ENCODE peak calls at places on chromosomes 2 and 18, in eight cellular contexts. One of them, this sample, is unnamed.

GRCh38 chr2:37774976-37775907 is 103.8 kb upstream of the CDC42EP3 start:
- DNase-seq in gastrocnemius medialis: no peak
- DNase-seq in brain microvascular endothelial cell: no peak
- DNase-seq in PC-3: peak
- DNase-seq in WERI-Rb-1: no peak
- DNase-seq in A549: no peak
- DNase-seq in heart left ventricle: no peak
- DNase-seq in body of pancreas: no peak
- DNase-seq in this sample: no peak

GRCh38 chr2:8515390-8515761 is 166.5 kb upstream of the ID2 start:
- DNase-seq in body of pancreas: peak
- DNase-seq in WERI-Rb-1: no peak
- DNase-seq in heart left ventricle: peak
- DNase-seq in brain microvascular endothelial cell: no peak
- DNase-seq in A549: no peak
- DNase-seq in gastrocnemius medialis: peak
- DNase-seq in PC-3: no peak
- DNase-seq in this sample: peak

GRCh38 chr18:38940863-38941531 is 1375.4 kb upstream of the CELF4 start:
- DNase-seq in body of pancreas: no peak
- DNase-seq in heart left ventricle: no peak
- DNase-seq in A549: peak
- DNase-seq in PC-3: peak
- DNase-seq in WERI-Rb-1: no peak
- DNase-seq in gastrocnemius medialis: no peak
- DNase-seq in brain microvascular endothelial cell: peak
- DNase-seq in this sample: peak

GRCh38 chr2:217099561-217099960 is 239.7 kb upstream of the TNP1 start:
- DNase-seq in gastrocnemius medialis: peak
- DNase-seq in brain microvascular endothelial cell: no peak
- DNase-seq in WERI-Rb-1: no peak
- DNase-seq in heart left ventricle: peak
- DNase-seq in A549: no peak
- DNase-seq in PC-3: no peak
- DNase-seq in body of pancreas: no peak
- DNase-seq in this sample: no peak

GRCh38 chr18:78915446-78916008 is 64.1 kb upstream of the SALL3 start:
- DNase-seq in body of pancreas: no peak
- DNase-seq in WERI-Rb-1: no peak
- DNase-seq in gastrocnemius medialis: no peak
- DNase-seq in heart left ventricle: no peak
- DNase-seq in A549: no peak
- DNase-seq in PC-3: no peak
- DNase-seq in brain microvascular endothelial cell: no peak
- DNase-seq in this sample: no peak

GRCh38 chr2:45653584-45653983 is 2.1 kb downstream of the PRKCE start:
- DNase-seq in WERI-Rb-1: no peak
- DNase-seq in body of pancreas: no peak
- DNase-seq in heart left ventricle: no peak
- DNase-seq in brain microvascular endothelial cell: no peak
- DNase-seq in A549: no peak
- DNase-seq in gastrocnemius medialis: no peak
- DNase-seq in PC-3: no peak
- DNase-seq in this sample: no peak

GRCh38 chr2:233186851-233187250 is 64.6 kb upstream of the ATG16L1 start:
- DNase-seq in A549: no peak
- DNase-seq in heart left ventricle: no peak
- DNase-seq in gastrocnemius medialis: no peak
- DNase-seq in body of pancreas: no peak
- DNase-seq in PC-3: no peak
- DNase-seq in WERI-Rb-1: no peak
- DNase-seq in brain microvascular endothelial cell: no peak
- DNase-seq in this sample: no peak

GRCh38 chr2:18560797-18561085 is 288 bp upstream of the RDH14 start:
- DNase-seq in gastrocnemius medialis: no peak
- DNase-seq in PC-3: no peak
- DNase-seq in body of pancreas: no peak
- DNase-seq in A549: no peak
- DNase-seq in brain microvascular endothelial cell: no peak
- DNase-seq in WERI-Rb-1: no peak
- DNase-seq in heart left ventricle: no peak
- DNase-seq in this sample: no peak

GRCh38 chr18:77648415-77648814 is 398.8 kb downstream of the GALR1 start:
- DNase-seq in A549: no peak
- DNase-seq in brain microvascular endothelial cell: no peak
- DNase-seq in WERI-Rb-1: no peak
- DNase-seq in PC-3: no peak
- DNase-seq in heart left ventricle: no peak
- DNase-seq in gastrocnemius medialis: no peak
- DNase-seq in body of pancreas: no peak
- DNase-seq in this sample: no peak

GRCh38 chr2:65800998-65801397 is 368.6 kb upstream of the SPRED2 start:
- DNase-seq in gastrocnemius medialis: no peak
- DNase-seq in brain microvascular endothelial cell: peak
- DNase-seq in A549: peak
- DNase-seq in WERI-Rb-1: peak
- DNase-seq in PC-3: peak
- DNase-seq in body of pancreas: peak
- DNase-seq in heart left ventricle: no peak
- DNase-seq in this sample: no peak

GRCh38 chr2:8230466-8230865 is 451.4 kb upstream of the ID2 start:
- DNase-seq in A549: no peak
- DNase-seq in heart left ventricle: no peak
- DNase-seq in brain microvascular endothelial cell: no peak
- DNase-seq in WERI-Rb-1: no peak
- DNase-seq in body of pancreas: no peak
- DNase-seq in PC-3: no peak
- DNase-seq in gastrocnemius medialis: no peak
- DNase-seq in this sample: no peak

GRCh38 chr2:230226090-230226551 is 585 bp downstream of the SP140 start:
- DNase-seq in body of pancreas: no peak
- DNase-seq in WERI-Rb-1: no peak
- DNase-seq in PC-3: no peak
- DNase-seq in A549: no peak
- DNase-seq in brain microvascular endothelial cell: no peak
- DNase-seq in heart left ventricle: no peak
- DNase-seq in gastrocnemius medialis: no peak
- DNase-seq in this sample: peak

GRCh38 chr18:39825485-39825884 is 2129.5 kb upstream of the PIK3C3 start:
- DNase-seq in A549: peak
- DNase-seq in heart left ventricle: no peak
- DNase-seq in brain microvascular endothelial cell: peak
- DNase-seq in PC-3: no peak
- DNase-seq in body of pancreas: no peak
- DNase-seq in WERI-Rb-1: no peak
- DNase-seq in gastrocnemius medialis: no peak
- DNase-seq in this sample: no peak

GRCh38 chr18:49768051-49768391 is 45.3 kb downstream of the ACAA2 start:
- DNase-seq in PC-3: peak
- DNase-seq in heart left ventricle: peak
- DNase-seq in body of pancreas: peak
- DNase-seq in brain microvascular endothelial cell: peak
- DNase-seq in gastrocnemius medialis: peak
- DNase-seq in A549: peak
- DNase-seq in WERI-Rb-1: peak
- DNase-seq in this sample: no peak

GRCh38 chr2:97727296-97727695 is 13.9 kb downstream of the ZAP70 start:
- DNase-seq in gastrocnemius medialis: no peak
- DNase-seq in WERI-Rb-1: no peak
- DNase-seq in body of pancreas: no peak
- DNase-seq in heart left ventricle: no peak
- DNase-seq in PC-3: no peak
- DNase-seq in A549: no peak
- DNase-seq in brain microvascular endothelial cell: no peak
- DNase-seq in this sample: no peak
- H3K27ac ChIP-seq in gastrocnemius medialis: no peak
- H3K27ac ChIP-seq in WERI-Rb-1: peak
- H3K27ac ChIP-seq in body of pancreas: no peak
- H3K27ac ChIP-seq in heart left ventricle: peak
- H3K27ac ChIP-seq in PC-3: no peak
- H3K27ac ChIP-seq in A549: no peak
- H3K27ac ChIP-seq in brain microvascular endothelial cell: no peak
- H3K27ac ChIP-seq in this sample: no peak

GRCh38 chr2:39525636-39526412 is 88.7 kb upstream of the MAP4K3 start:
- DNase-seq in gastrocnemius medialis: no peak
- DNase-seq in WERI-Rb-1: no peak
- DNase-seq in heart left ventricle: no peak
- DNase-seq in brain microvascular endothelial cell: no peak
- DNase-seq in A549: peak
- DNase-seq in PC-3: no peak
- DNase-seq in body of pancreas: peak
- DNase-seq in this sample: no peak

GRCh38 chr2:39523308-39524044 is 86.4 kb upstream of the MAP4K3 start:
- DNase-seq in gastrocnemius medialis: peak
- DNase-seq in brain microvascular endothelial cell: peak
- DNase-seq in heart left ventricle: no peak
- DNase-seq in A549: peak
- DNase-seq in WERI-Rb-1: no peak
- DNase-seq in PC-3: peak
- DNase-seq in body of pancreas: no peak
- DNase-seq in this sample: no peak

GRCh38 chr2:39522518-39522877 is 85.4 kb upstream of the MAP4K3 start:
- DNase-seq in A549: no peak
- DNase-seq in body of pancreas: no peak
- DNase-seq in WERI-Rb-1: no peak
- DNase-seq in gastrocnemius medialis: no peak
- DNase-seq in brain microvascular endothelial cell: no peak
- DNase-seq in PC-3: no peak
- DNase-seq in heart left ventricle: no peak
- DNase-seq in this sample: no peak

GRCh38 chr2:39524061-39524460 is 87.0 kb upstream of the MAP4K3 start:
- DNase-seq in brain microvascular endothelial cell: no peak
- DNase-seq in body of pancreas: no peak
- DNase-seq in PC-3: no peak
- DNase-seq in WERI-Rb-1: no peak
- DNase-seq in A549: no peak
- DNase-seq in heart left ventricle: no peak
- DNase-seq in gastrocnemius medialis: no peak
- DNase-seq in this sample: no peak

GRCh38 chr2:39524756-39525635 is 87.9 kb upstream of the MAP4K3 start:
- DNase-seq in PC-3: no peak
- DNase-seq in WERI-Rb-1: peak
- DNase-seq in body of pancreas: no peak
- DNase-seq in heart left ventricle: no peak
- DNase-seq in A549: no peak
- DNase-seq in brain microvascular endothelial cell: no peak
- DNase-seq in gastrocnemius medialis: peak
- DNase-seq in this sample: no peak
- H3K27ac ChIP-seq in PC-3: peak
- H3K27ac ChIP-seq in WERI-Rb-1: peak
- H3K27ac ChIP-seq in body of pancreas: no peak
- H3K27ac ChIP-seq in heart left ventricle: peak
- H3K27ac ChIP-seq in A549: peak
- H3K27ac ChIP-seq in brain microvascular endothelial cell: peak
- H3K27ac ChIP-seq in gastrocnemius medialis: peak
- H3K27ac ChIP-seq in this sample: no peak

DNA sequence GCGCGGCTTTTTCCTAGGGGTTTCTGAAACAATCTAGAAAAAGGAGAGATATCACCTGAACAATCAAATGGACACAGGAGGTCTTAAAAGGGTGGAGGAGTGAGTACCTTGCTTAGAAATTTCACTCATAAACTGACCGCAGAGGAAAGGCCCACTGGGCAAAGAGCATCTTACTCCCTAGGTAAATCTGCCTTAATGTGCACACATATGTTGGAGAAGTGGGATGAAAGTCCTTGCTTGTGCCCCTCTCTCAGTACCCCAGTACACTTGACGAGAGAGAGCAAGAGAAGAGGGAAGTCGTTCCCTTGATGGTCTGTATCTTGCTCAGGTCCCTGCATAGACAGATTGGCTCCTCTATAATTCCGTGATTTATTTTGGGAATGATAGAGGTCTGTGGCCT is 6.7 kb downstream of the TBR1 start:
- DNase-seq in gastrocnemius medialis: no peak
- DNase-seq in brain microvascular endothelial cell: no peak
- DNase-seq in PC-3: no peak
- DNase-seq in body of pancreas: no peak
- DNase-seq in A549: no peak
- DNase-seq in WERI-Rb-1: no peak
- DNase-seq in heart left ventricle: no peak
- DNase-seq in this sample: no peak
- H3K27ac ChIP-seq in gastrocnemius medialis: no peak
- H3K27ac ChIP-seq in brain microvascular endothelial cell: no peak
- H3K27ac ChIP-seq in PC-3: no peak
- H3K27ac ChIP-seq in body of pancreas: no peak
- H3K27ac ChIP-seq in A549: no peak
- H3K27ac ChIP-seq in WERI-Rb-1: no peak
- H3K27ac ChIP-seq in heart left ventricle: no peak
- H3K27ac ChIP-seq in this sample: no peak

GRCh38 chr2:55871637-55872036 is 51.9 kb downstream of the EFEMP1 start:
- DNase-seq in brain microvascular endothelial cell: no peak
- DNase-seq in heart left ventricle: no peak
- DNase-seq in A549: no peak
- DNase-seq in PC-3: no peak
- DNase-seq in gastrocnemius medialis: no peak
- DNase-seq in body of pancreas: no peak
- DNase-seq in WERI-Rb-1: no peak
- DNase-seq in this sample: no peak

GRCh38 chr2:55865095-55865835 is 58.3 kb downstream of the EFEMP1 start:
- DNase-seq in A549: peak
- DNase-seq in brain microvascular endothelial cell: peak
- DNase-seq in heart left ventricle: no peak
- DNase-seq in body of pancreas: no peak
- DNase-seq in gastrocnemius medialis: no peak
- DNase-seq in WERI-Rb-1: no peak
- DNase-seq in PC-3: peak
- DNase-seq in this sample: no peak

GRCh38 chr2:55864351-55865084 is 59.1 kb downstream of the EFEMP1 start:
- DNase-seq in heart left ventricle: no peak
- DNase-seq in WERI-Rb-1: no peak
- DNase-seq in gastrocnemius medialis: no peak
- DNase-seq in brain microvascular endothelial cell: no peak
- DNase-seq in A549: no peak
- DNase-seq in body of pancreas: no peak
- DNase-seq in PC-3: no peak
- DNase-seq in this sample: no peak

GRCh38 chr2:55874338-55874737 is 49.2 kb downstream of the EFEMP1 start:
- DNase-seq in heart left ventricle: no peak
- DNase-seq in gastrocnemius medialis: no peak
- DNase-seq in WERI-Rb-1: no peak
- DNase-seq in body of pancreas: no peak
- DNase-seq in PC-3: no peak
- DNase-seq in brain microvascular endothelial cell: no peak
- DNase-seq in A549: no peak
- DNase-seq in this sample: no peak

DNA sequence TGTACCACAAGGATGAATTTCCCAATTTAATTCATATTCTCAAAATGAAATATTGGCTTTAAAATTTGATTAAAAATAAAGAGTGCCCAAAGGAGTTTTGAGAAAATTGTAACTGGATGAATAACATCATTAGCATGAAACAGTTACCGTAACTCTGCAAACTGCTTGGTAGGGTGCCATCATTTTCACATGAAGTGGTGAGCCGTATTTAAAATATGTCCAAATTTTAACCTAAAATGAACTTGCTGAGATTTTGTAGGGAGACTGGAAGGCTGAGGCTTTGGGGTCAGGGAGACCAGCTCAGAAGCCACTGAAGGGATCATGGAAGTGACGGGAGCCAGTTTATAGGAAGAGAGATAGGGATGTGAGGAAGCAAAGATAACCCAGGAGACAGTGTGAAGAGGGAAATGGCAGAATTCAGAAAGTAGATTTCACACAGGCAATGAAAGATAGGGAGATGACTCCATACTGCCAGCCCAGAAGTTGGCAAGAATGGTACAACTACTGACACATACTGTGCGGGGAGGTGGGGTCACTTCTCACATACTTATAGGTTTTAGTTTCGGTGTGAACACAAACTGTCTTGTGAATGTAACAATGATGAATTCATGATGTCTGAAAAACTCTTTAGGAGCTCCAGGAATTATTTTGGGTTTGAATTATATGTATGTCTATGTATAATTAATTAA is 53.8 kb downstream of the EFEMP1 start:
- DNase-seq in heart left ventricle: no peak
- DNase-seq in A549: no peak
- DNase-seq in gastrocnemius medialis: no peak
- DNase-seq in PC-3: no peak
- DNase-seq in WERI-Rb-1: no peak
- DNase-seq in body of pancreas: no peak
- DNase-seq in brain microvascular endothelial cell: peak
- DNase-seq in this sample: no peak
- H3K27ac ChIP-seq in heart left ventricle: no peak
- H3K27ac ChIP-seq in A549: peak
- H3K27ac ChIP-seq in gastrocnemius medialis: no peak
- H3K27ac ChIP-seq in PC-3: no peak
- H3K27ac ChIP-seq in WERI-Rb-1: no peak
- H3K27ac ChIP-seq in body of pancreas: no peak
- H3K27ac ChIP-seq in brain microvascular endothelial cell: peak
- H3K27ac ChIP-seq in this sample: no peak